ENCODE peak calls at places on chromosomes 2 and 18, in ten cellular contexts. One of them, this sample, is unnamed.

GRCh38 chr18:27017901-27018500 is 152.5 kb upstream of the AQP4 start:
- DNase-seq in nephron progenitor cell: peak
- DNase-seq in mammary epithelial cell: peak
- DNase-seq in NB4: peak
- DNase-seq in neural progenitor cell: peak
- DNase-seq in hepatocyte: peak
- DNase-seq in dorsolateral prefrontal cortex: no peak
- DNase-seq in psoas muscle: no peak
- DNase-seq in breast epithelium: no peak
- DNase-seq in endothelial cell: no peak
- DNase-seq in this sample: peak

GRCh38 chr18:76686737-76687231 is 135.6 kb upstream of the ZNF236 start:
- DNase-seq in nephron progenitor cell: peak
- DNase-seq in mammary epithelial cell: peak
- DNase-seq in NB4: peak
- DNase-seq in neural progenitor cell: peak
- DNase-seq in hepatocyte: peak
- DNase-seq in dorsolateral prefrontal cortex: no peak
- DNase-seq in psoas muscle: peak
- DNase-seq in breast epithelium: peak
- DNase-seq in endothelial cell: peak
- DNase-seq in this sample: peak

GRCh38 chr2:198066597-198066996 is 262.2 kb downstream of the PLCL1 start:
- DNase-seq in nephron progenitor cell: no peak
- DNase-seq in mammary epithelial cell: no peak
- DNase-seq in NB4: no peak
- DNase-seq in neural progenitor cell: no peak
- DNase-seq in hepatocyte: no peak
- DNase-seq in dorsolateral prefrontal cortex: no peak
- DNase-seq in psoas muscle: no peak
- DNase-seq in breast epithelium: no peak
- DNase-seq in endothelial cell: no peak
- DNase-seq in this sample: no peak

GRCh38 chr2:176553685-176554106 is 284.5 kb downstream of the MTX2 start:
- DNase-seq in nephron progenitor cell: peak
- DNase-seq in mammary epithelial cell: peak
- DNase-seq in NB4: peak
- DNase-seq in neural progenitor cell: peak
- DNase-seq in hepatocyte: peak
- DNase-seq in dorsolateral prefrontal cortex: peak
- DNase-seq in psoas muscle: peak
- DNase-seq in breast epithelium: peak
- DNase-seq in endothelial cell: peak
- DNase-seq in this sample: peak

GRCh38 chr2:150357770-150358467 is 129.5 kb downstream of the RND3 start:
- DNase-seq in nephron progenitor cell: no peak
- DNase-seq in mammary epithelial cell: peak
- DNase-seq in NB4: no peak
- DNase-seq in neural progenitor cell: no peak
- DNase-seq in hepatocyte: peak
- DNase-seq in dorsolateral prefrontal cortex: no peak
- DNase-seq in psoas muscle: no peak
- DNase-seq in breast epithelium: no peak
- DNase-seq in endothelial cell: no peak
- DNase-seq in this sample: no peak

GRCh38 chr2:238155051-238155760 is 3.6 kb upstream of the ERFE start:
- DNase-seq in nephron progenitor cell: peak
- DNase-seq in mammary epithelial cell: no peak
- DNase-seq in NB4: no peak
- DNase-seq in neural progenitor cell: no peak
- DNase-seq in hepatocyte: no peak
- DNase-seq in dorsolateral prefrontal cortex: no peak
- DNase-seq in psoas muscle: peak
- DNase-seq in breast epithelium: no peak
- DNase-seq in endothelial cell: no peak
- DNase-seq in this sample: peak

GRCh38 chr2:238863231-238863630 is 15.3 kb downstream of the TWIST2 start:
- DNase-seq in nephron progenitor cell: no peak
- DNase-seq in mammary epithelial cell: no peak
- DNase-seq in NB4: no peak
- DNase-seq in neural progenitor cell: no peak
- DNase-seq in hepatocyte: no peak
- DNase-seq in dorsolateral prefrontal cortex: no peak
- DNase-seq in psoas muscle: no peak
- DNase-seq in breast epithelium: no peak
- DNase-seq in endothelial cell: no peak
- DNase-seq in this sample: no peak

GRCh38 chr18:79934311-79935097 is 16.9 kb downstream of the SLC66A2 start:
- DNase-seq in nephron progenitor cell: no peak
- DNase-seq in mammary epithelial cell: no peak
- DNase-seq in NB4: peak
- DNase-seq in neural progenitor cell: no peak
- DNase-seq in hepatocyte: peak
- DNase-seq in dorsolateral prefrontal cortex: no peak
- DNase-seq in psoas muscle: no peak
- DNase-seq in breast epithelium: peak
- DNase-seq in endothelial cell: no peak
- DNase-seq in this sample: no peak

DNA sequence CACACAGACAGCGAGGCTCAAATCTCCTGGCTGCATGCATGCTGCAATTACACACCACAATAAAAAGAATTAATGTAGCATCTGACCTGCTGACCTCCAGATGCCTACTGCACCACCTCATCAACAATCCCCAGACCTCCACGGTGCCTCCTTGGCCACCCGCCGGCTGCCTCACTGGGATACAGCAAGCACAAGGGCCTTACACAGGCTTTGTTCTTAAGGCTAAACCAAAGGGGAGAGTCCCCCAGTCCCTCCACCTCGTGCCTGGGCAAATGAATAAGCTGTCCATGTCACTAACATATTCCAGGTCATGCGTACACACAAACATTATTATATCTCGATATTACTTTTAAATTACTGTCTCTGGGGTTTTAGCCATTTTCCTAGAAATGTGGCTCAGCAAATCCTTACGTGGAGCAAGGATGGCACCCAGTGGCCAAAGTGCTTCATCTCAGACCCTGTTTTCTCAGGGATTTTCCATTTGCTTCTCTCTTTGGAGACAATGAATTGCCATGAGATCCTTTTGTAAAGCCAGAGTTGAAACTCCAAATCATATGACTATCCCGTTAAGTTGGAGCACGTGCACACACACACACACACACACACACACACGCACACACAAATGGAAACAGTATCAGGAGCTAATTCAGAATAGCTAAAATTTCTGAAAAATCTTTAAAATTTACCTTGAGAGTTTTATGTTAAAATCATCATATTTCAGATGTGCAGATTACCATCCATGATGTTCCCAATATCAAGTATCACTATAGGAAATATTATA is 313.8 kb downstream of the PDE11A start:
- DNase-seq in nephron progenitor cell: peak
- DNase-seq in mammary epithelial cell: no peak
- DNase-seq in NB4: peak
- DNase-seq in neural progenitor cell: peak
- DNase-seq in hepatocyte: peak
- DNase-seq in dorsolateral prefrontal cortex: no peak
- DNase-seq in psoas muscle: peak
- DNase-seq in breast epithelium: no peak
- DNase-seq in endothelial cell: peak
- DNase-seq in this sample: peak
- TF ChIP-seq CTCF in nephron progenitor cell: peak
- TF ChIP-seq CTCF in mammary epithelial cell: peak
- TF ChIP-seq CTCF in NB4: peak
- TF ChIP-seq CTCF in neural progenitor cell: peak
- TF ChIP-seq CTCF in hepatocyte: peak
- TF ChIP-seq CTCF in dorsolateral prefrontal cortex: peak
- TF ChIP-seq CTCF in psoas muscle: peak
- TF ChIP-seq CTCF in breast epithelium: peak
- TF ChIP-seq CTCF in endothelial cell: no peak
- TF ChIP-seq CTCF in this sample: peak

GRCh38 chr2:98121149-98121548 is 34.2 kb downstream of the VWA3B start:
- DNase-seq in nephron progenitor cell: no peak
- DNase-seq in mammary epithelial cell: no peak
- DNase-seq in NB4: no peak
- DNase-seq in neural progenitor cell: no peak
- DNase-seq in hepatocyte: no peak
- DNase-seq in dorsolateral prefrontal cortex: no peak
- DNase-seq in psoas muscle: no peak
- DNase-seq in breast epithelium: no peak
- DNase-seq in endothelial cell: no peak
- DNase-seq in this sample: no peak

GRCh38 chr2:98126061-98126460 is 39.1 kb downstream of the VWA3B start:
- DNase-seq in nephron progenitor cell: no peak
- DNase-seq in mammary epithelial cell: no peak
- DNase-seq in NB4: no peak
- DNase-seq in neural progenitor cell: no peak
- DNase-seq in hepatocyte: no peak
- DNase-seq in dorsolateral prefrontal cortex: no peak
- DNase-seq in psoas muscle: no peak
- DNase-seq in breast epithelium: no peak
- DNase-seq in endothelial cell: no peak
- DNase-seq in this sample: peak

GRCh38 chr2:98122524-98122923 is 35.6 kb downstream of the VWA3B start:
- DNase-seq in nephron progenitor cell: no peak
- DNase-seq in mammary epithelial cell: no peak
- DNase-seq in NB4: no peak
- DNase-seq in neural progenitor cell: no peak
- DNase-seq in hepatocyte: no peak
- DNase-seq in dorsolateral prefrontal cortex: no peak
- DNase-seq in psoas muscle: no peak
- DNase-seq in breast epithelium: no peak
- DNase-seq in endothelial cell: no peak
- DNase-seq in this sample: no peak

GRCh38 chr2:98127229-98127989 is 40.4 kb downstream of the VWA3B start:
- DNase-seq in nephron progenitor cell: no peak
- DNase-seq in mammary epithelial cell: peak
- DNase-seq in NB4: no peak
- DNase-seq in neural progenitor cell: no peak
- DNase-seq in hepatocyte: no peak
- DNase-seq in dorsolateral prefrontal cortex: no peak
- DNase-seq in psoas muscle: no peak
- DNase-seq in breast epithelium: no peak
- DNase-seq in endothelial cell: no peak
- DNase-seq in this sample: no peak

DNA sequence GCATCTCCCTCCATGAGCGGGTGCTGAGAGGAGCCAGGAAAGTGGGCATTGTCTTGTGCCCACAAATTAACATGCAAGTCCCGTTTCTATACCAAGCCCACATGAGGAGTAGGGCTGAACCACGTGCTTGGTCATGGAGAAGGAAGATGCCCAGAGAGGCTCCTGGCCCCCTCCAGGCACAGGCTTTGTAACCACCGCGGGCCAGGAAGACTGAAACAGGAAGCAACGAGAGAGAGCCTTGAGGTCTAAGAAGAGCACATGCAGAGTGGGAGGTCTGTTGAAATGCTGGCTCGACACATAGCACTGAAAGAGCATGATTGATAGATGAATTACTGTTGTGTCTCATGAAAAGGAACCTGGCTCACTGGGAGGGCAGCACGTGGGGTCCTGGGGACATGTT is 36.3 kb downstream of the VWA3B start:
- DNase-seq in nephron progenitor cell: no peak
- DNase-seq in mammary epithelial cell: no peak
- DNase-seq in NB4: peak
- DNase-seq in neural progenitor cell: no peak
- DNase-seq in hepatocyte: no peak
- DNase-seq in dorsolateral prefrontal cortex: no peak
- DNase-seq in psoas muscle: no peak
- DNase-seq in breast epithelium: no peak
- DNase-seq in endothelial cell: no peak
- DNase-seq in this sample: no peak
- TF ChIP-seq CTCF in nephron progenitor cell: no peak
- TF ChIP-seq CTCF in mammary epithelial cell: no peak
- TF ChIP-seq CTCF in NB4: no peak
- TF ChIP-seq CTCF in neural progenitor cell: no peak
- TF ChIP-seq CTCF in hepatocyte: no peak
- TF ChIP-seq CTCF in dorsolateral prefrontal cortex: no peak
- TF ChIP-seq CTCF in psoas muscle: no peak
- TF ChIP-seq CTCF in breast epithelium: no peak
- TF ChIP-seq CTCF in endothelial cell: no peak
- TF ChIP-seq CTCF in this sample: no peak

GRCh38 chr2:134203175-134203574 is 50.7 kb upstream of the MGAT5 start:
- DNase-seq in nephron progenitor cell: no peak
- DNase-seq in mammary epithelial cell: no peak
- DNase-seq in NB4: no peak
- DNase-seq in neural progenitor cell: no peak
- DNase-seq in hepatocyte: no peak
- DNase-seq in dorsolateral prefrontal cortex: no peak
- DNase-seq in psoas muscle: no peak
- DNase-seq in breast epithelium: no peak
- DNase-seq in endothelial cell: no peak
- DNase-seq in this sample: peak
- TF ChIP-seq CTCF in nephron progenitor cell: no peak
- TF ChIP-seq CTCF in mammary epithelial cell: no peak
- TF ChIP-seq CTCF in NB4: no peak
- TF ChIP-seq CTCF in neural progenitor cell: no peak
- TF ChIP-seq CTCF in hepatocyte: no peak
- TF ChIP-seq CTCF in dorsolateral prefrontal cortex: no peak
- TF ChIP-seq CTCF in psoas muscle: no peak
- TF ChIP-seq CTCF in breast epithelium: no peak
- TF ChIP-seq CTCF in endothelial cell: no peak
- TF ChIP-seq CTCF in this sample: no peak

GRCh38 chr2:227326783-227327182 is 1.7 kb downstream of the MFF start:
- DNase-seq in nephron progenitor cell: no peak
- DNase-seq in mammary epithelial cell: no peak
- DNase-seq in NB4: no peak
- DNase-seq in neural progenitor cell: no peak
- DNase-seq in hepatocyte: no peak
- DNase-seq in dorsolateral prefrontal cortex: no peak
- DNase-seq in psoas muscle: no peak
- DNase-seq in breast epithelium: no peak
- DNase-seq in endothelial cell: no peak
- DNase-seq in this sample: no peak

GRCh38 chr2:227323818-227324217 is 1.2 kb upstream of the MFF start:
- DNase-seq in nephron progenitor cell: no peak
- DNase-seq in mammary epithelial cell: no peak
- DNase-seq in NB4: no peak
- DNase-seq in neural progenitor cell: no peak
- DNase-seq in hepatocyte: no peak
- DNase-seq in dorsolateral prefrontal cortex: no peak
- DNase-seq in psoas muscle: no peak
- DNase-seq in breast epithelium: no peak
- DNase-seq in endothelial cell: no peak
- DNase-seq in this sample: no peak

GRCh38 chr2:227324671-227325055 is 388 bp upstream of the MFF start:
- DNase-seq in nephron progenitor cell: no peak
- DNase-seq in mammary epithelial cell: no peak
- DNase-seq in NB4: peak
- DNase-seq in neural progenitor cell: peak
- DNase-seq in hepatocyte: no peak
- DNase-seq in dorsolateral prefrontal cortex: no peak
- DNase-seq in psoas muscle: no peak
- DNase-seq in breast epithelium: no peak
- DNase-seq in endothelial cell: no peak
- DNase-seq in this sample: no peak

GRCh38 chr2:227325824-227326195 is 759 bp downstream of the MFF start:
- DNase-seq in nephron progenitor cell: peak
- DNase-seq in mammary epithelial cell: peak
- DNase-seq in NB4: peak
- DNase-seq in neural progenitor cell: peak
- DNase-seq in hepatocyte: peak
- DNase-seq in dorsolateral prefrontal cortex: no peak
- DNase-seq in psoas muscle: no peak
- DNase-seq in breast epithelium: no peak
- DNase-seq in endothelial cell: peak
- DNase-seq in this sample: peak

GRCh38 chr2:227325056-227325823 is at the start of gene MFF:
- DNase-seq in nephron progenitor cell: peak
- DNase-seq in mammary epithelial cell: peak
- DNase-seq in NB4: peak
- DNase-seq in neural progenitor cell: peak
- DNase-seq in hepatocyte: peak
- DNase-seq in dorsolateral prefrontal cortex: peak
- DNase-seq in psoas muscle: peak
- DNase-seq in breast epithelium: peak
- DNase-seq in endothelial cell: peak
- DNase-seq in this sample: peak
- TF ChIP-seq CTCF in nephron progenitor cell: no peak
- TF ChIP-seq CTCF in mammary epithelial cell: peak
- TF ChIP-seq CTCF in NB4: no peak
- TF ChIP-seq CTCF in neural progenitor cell: peak
- TF ChIP-seq CTCF in hepatocyte: peak
- TF ChIP-seq CTCF in dorsolateral prefrontal cortex: peak
- TF ChIP-seq CTCF in psoas muscle: peak
- TF ChIP-seq CTCF in breast epithelium: no peak
- TF ChIP-seq CTCF in endothelial cell: no peak
- TF ChIP-seq CTCF in this sample: no peak